ENCODE peak calls at places on chromosome 12, in seven cellular contexts. One of them, this sample, is unnamed.

GRCh38 chr12:24360907-24361306 is 411.4 kb upstream of the SOX5 start:
- DNase-seq in GM12878: peak; percentile 30
- DNase-seq in osteoblast: no peak
- DNase-seq in astrocyte: peak; percentile 27
- DNase-seq in IMR-90: peak; percentile 19
- DNase-seq in neuronal stem cell: no peak
- DNase-seq in OCI-LY7: no peak
- DNase-seq in this sample: no peak

GRCh38 chr12:18696971-18697602 is 40.7 kb downstream of the PLCZ1 start:
- DNase-seq in IMR-90: peak; percentile 80
- DNase-seq in osteoblast: peak; percentile 53
- DNase-seq in neuronal stem cell: no peak
- DNase-seq in GM12878: no peak
- DNase-seq in astrocyte: peak; percentile 68
- DNase-seq in OCI-LY7: no peak
- DNase-seq in this sample: peak; percentile 63

GRCh38 chr12:122947352-122947792 is 18.9 kb downstream of the ABCB9 start:
- DNase-seq in IMR-90: no peak
- DNase-seq in GM12878: no peak
- DNase-seq in osteoblast: peak; percentile 61
- DNase-seq in OCI-LY7: no peak
- DNase-seq in neuronal stem cell: no peak
- DNase-seq in astrocyte: no peak
- DNase-seq in this sample: no peak

GRCh38 chr12:32454075-32454474 is 54.7 kb downstream of the FGD4 start:
- DNase-seq in GM12878: no peak
- DNase-seq in OCI-LY7: no peak
- DNase-seq in osteoblast: peak; percentile 68
- DNase-seq in IMR-90: peak; percentile 67
- DNase-seq in neuronal stem cell: peak; percentile 65
- DNase-seq in astrocyte: peak; percentile 79
- DNase-seq in this sample: peak; percentile 68

GRCh38 chr12:89497005-89497404 is 27.6 kb downstream of the GALNT4 start:
- DNase-seq in neuronal stem cell: no peak
- DNase-seq in astrocyte: no peak
- DNase-seq in osteoblast: no peak
- DNase-seq in OCI-LY7: no peak
- DNase-seq in IMR-90: peak; percentile 62
- DNase-seq in GM12878: no peak
- DNase-seq in this sample: no peak

GRCh38 chr12:96195845-96196451 is 1.8 kb downstream of the ELK3 start:
- DNase-seq in osteoblast: peak; percentile 91
- DNase-seq in OCI-LY7: no peak
- DNase-seq in GM12878: no peak
- DNase-seq in IMR-90: peak; percentile 74
- DNase-seq in neuronal stem cell: no peak
- DNase-seq in astrocyte: peak; percentile 83
- DNase-seq in this sample: peak; percentile 65

GRCh38 chr12:15193927-15194326 is 27.3 kb downstream of the RERG start:
- DNase-seq in neuronal stem cell: no peak
- DNase-seq in GM12878: no peak
- DNase-seq in IMR-90: no peak
- DNase-seq in astrocyte: peak; percentile 19
- DNase-seq in osteoblast: no peak
- DNase-seq in OCI-LY7: no peak
- DNase-seq in this sample: no peak

GRCh38 chr12:104055686-104056388 is 5.8 kb upstream of the GLT8D2 start:
- DNase-seq in IMR-90: peak; percentile 47
- DNase-seq in osteoblast: no peak
- DNase-seq in astrocyte: peak; percentile 42
- DNase-seq in OCI-LY7: no peak
- DNase-seq in neuronal stem cell: no peak
- DNase-seq in GM12878: no peak
- DNase-seq in this sample: no peak

GRCh38 chr12:108647199-108647935 is 13.7 kb upstream of the SELPLG start:
- DNase-seq in neuronal stem cell: no peak
- DNase-seq in OCI-LY7: no peak
- DNase-seq in IMR-90: no peak
- DNase-seq in astrocyte: no peak
- DNase-seq in osteoblast: no peak
- DNase-seq in GM12878: no peak
- DNase-seq in this sample: no peak

GRCh38 chr12:108667349-108667748 is 33.7 kb upstream of the SELPLG start:
- DNase-seq in astrocyte: no peak
- DNase-seq in GM12878: no peak
- DNase-seq in OCI-LY7: peak; percentile 67
- DNase-seq in neuronal stem cell: no peak
- DNase-seq in IMR-90: no peak
- DNase-seq in osteoblast: no peak
- DNase-seq in this sample: no peak

GRCh38 chr12:94561943-94562411 is 88.4 kb downstream of the TMCC3 start:
- DNase-seq in neuronal stem cell: no peak
- DNase-seq in astrocyte: no peak
- DNase-seq in GM12878: peak; percentile 74
- DNase-seq in OCI-LY7: peak; percentile 40
- DNase-seq in IMR-90: no peak
- DNase-seq in osteoblast: no peak
- DNase-seq in this sample: peak; percentile 89

GRCh38 chr12:50314629-50315312 is 31.5 kb upstream of the LIMA1 start:
- DNase-seq in osteoblast: peak; percentile 89
- DNase-seq in GM12878: no peak
- DNase-seq in OCI-LY7: peak; percentile 50
- DNase-seq in IMR-90: peak; percentile 80
- DNase-seq in astrocyte: peak; percentile 30
- DNase-seq in neuronal stem cell: peak; percentile 48
- DNase-seq in this sample: peak; percentile 61

GRCh38 chr12:64560395-64561301 is 49.6 kb upstream of the RASSF3 start:
- DNase-seq in GM12878: no peak
- DNase-seq in neuronal stem cell: no peak
- DNase-seq in osteoblast: peak; percentile 87
- DNase-seq in IMR-90: peak; percentile 100
- DNase-seq in astrocyte: peak; percentile 95
- DNase-seq in OCI-LY7: no peak
- DNase-seq in this sample: peak; percentile 89

GRCh38 chr12:3311027-3311402 is 180.0 kb upstream of the PRMT8 start:
- DNase-seq in GM12878: no peak
- DNase-seq in IMR-90: no peak
- DNase-seq in OCI-LY7: no peak
- DNase-seq in astrocyte: peak; percentile 30
- DNase-seq in neuronal stem cell: no peak
- DNase-seq in osteoblast: no peak
- DNase-seq in this sample: peak; percentile 95

GRCh38 chr12:105278043-105278697 is 42.2 kb upstream of the APPL2 start:
- DNase-seq in GM12878: no peak
- DNase-seq in astrocyte: no peak
- DNase-seq in osteoblast: peak; percentile 15
- DNase-seq in neuronal stem cell: no peak
- DNase-seq in OCI-LY7: peak; percentile 7
- DNase-seq in IMR-90: peak; percentile 25
- DNase-seq in this sample: peak; percentile 24

GRCh38 chr12:124518051-124518932 is 49.1 kb downstream of the NCOR2 start:
- DNase-seq in osteoblast: peak; percentile 99
- DNase-seq in IMR-90: peak; percentile 99
- DNase-seq in OCI-LY7: no peak
- DNase-seq in astrocyte: peak; percentile 100
- DNase-seq in neuronal stem cell: peak; percentile 75
- DNase-seq in GM12878: no peak
- DNase-seq in this sample: peak; percentile 99

GRCh38 chr12:42961395-42961794 is 371.8 kb upstream of the PRICKLE1 start:
- DNase-seq in osteoblast: peak; percentile 37
- DNase-seq in GM12878: no peak
- DNase-seq in astrocyte: peak; percentile 99
- DNase-seq in OCI-LY7: no peak
- DNase-seq in neuronal stem cell: no peak
- DNase-seq in IMR-90: peak; percentile 64
- DNase-seq in this sample: peak; percentile 97

GRCh38 chr12:94689002-94689645 is 38.8 kb upstream of the TMCC3 start:
- DNase-seq in astrocyte: peak; percentile 40
- DNase-seq in osteoblast: no peak
- DNase-seq in neuronal stem cell: no peak
- DNase-seq in OCI-LY7: no peak
- DNase-seq in GM12878: no peak
- DNase-seq in IMR-90: peak; percentile 27
- DNase-seq in this sample: no peak

GRCh38 chr12:43060738-43061137 is 471.2 kb upstream of the PRICKLE1 start:
- DNase-seq in IMR-90: no peak
- DNase-seq in astrocyte: peak; percentile 36
- DNase-seq in OCI-LY7: no peak
- DNase-seq in neuronal stem cell: no peak
- DNase-seq in GM12878: no peak
- DNase-seq in osteoblast: no peak
- DNase-seq in this sample: no peak

GRCh38 chr12:49903351-49903699 is 375 bp downstream of the FAIM2 start:
- DNase-seq in OCI-LY7: no peak
- DNase-seq in astrocyte: no peak
- DNase-seq in GM12878: no peak
- DNase-seq in osteoblast: peak; percentile 37
- DNase-seq in IMR-90: no peak
- DNase-seq in neuronal stem cell: no peak
- DNase-seq in this sample: no peak

GRCh38 chr12:81125691-81126090 is 47.8 kb downstream of the ACSS3 start:
- DNase-seq in osteoblast: no peak
- DNase-seq in IMR-90: no peak
- DNase-seq in OCI-LY7: no peak
- DNase-seq in neuronal stem cell: no peak
- DNase-seq in astrocyte: no peak
- DNase-seq in GM12878: no peak
- DNase-seq in this sample: no peak

GRCh38 chr12:21675641-21676040 is 18.0 kb upstream of the LDHB start:
- DNase-seq in neuronal stem cell: no peak
- DNase-seq in OCI-LY7: no peak
- DNase-seq in GM12878: no peak
- DNase-seq in astrocyte: no peak
- DNase-seq in osteoblast: no peak
- DNase-seq in IMR-90: no peak
- DNase-seq in this sample: no peak

GRCh38 chr12:109302358-109302757 is 6.7 kb downstream of the FOXN4 start:
- DNase-seq in osteoblast: no peak
- DNase-seq in astrocyte: no peak
- DNase-seq in IMR-90: no peak
- DNase-seq in OCI-LY7: peak; percentile 57
- DNase-seq in neuronal stem cell: no peak
- DNase-seq in GM12878: no peak
- DNase-seq in this sample: peak; percentile 60

GRCh38 chr12:94560416-94561221 is 89.7 kb downstream of the TMCC3 start:
- DNase-seq in IMR-90: peak; percentile 53
- DNase-seq in OCI-LY7: peak; percentile 62
- DNase-seq in neuronal stem cell: no peak
- DNase-seq in GM12878: peak; percentile 36
- DNase-seq in astrocyte: peak; percentile 77
- DNase-seq in osteoblast: peak; percentile 69
- DNase-seq in this sample: peak; percentile 97

GRCh38 chr12:81627336-81628189 is 131.6 kb downstream of the PPFIA2 start:
- DNase-seq in osteoblast: no peak
- DNase-seq in OCI-LY7: peak; percentile 34
- DNase-seq in astrocyte: peak; percentile 38
- DNase-seq in neuronal stem cell: peak; percentile 20
- DNase-seq in GM12878: no peak
- DNase-seq in IMR-90: peak; percentile 36
- DNase-seq in this sample: peak; percentile 60

GRCh38 chr12:69438539-69438938 is 31.6 kb upstream of the FRS2 start:
- DNase-seq in astrocyte: no peak
- DNase-seq in OCI-LY7: no peak
- DNase-seq in neuronal stem cell: no peak
- DNase-seq in osteoblast: no peak
- DNase-seq in GM12878: no peak
- DNase-seq in IMR-90: no peak
- DNase-seq in this sample: no peak

GRCh38 chr12:131986847-131987398 is 37.2 kb downstream of the EP400 start:
- DNase-seq in neuronal stem cell: no peak
- DNase-seq in osteoblast: no peak
- DNase-seq in IMR-90: no peak
- DNase-seq in OCI-LY7: no peak
- DNase-seq in astrocyte: no peak
- DNase-seq in GM12878: no peak
- DNase-seq in this sample: no peak
- H3K27ac ChIP-seq in neuronal stem cell: no peak overlapping the region
- H3K27ac ChIP-seq in osteoblast: no peak overlapping the region
- H3K27ac ChIP-seq in IMR-90: no peak overlapping the region
- H3K27ac ChIP-seq in OCI-LY7: no peak overlapping the region
- H3K27ac ChIP-seq in astrocyte: no peak overlapping the region
- H3K27ac ChIP-seq in GM12878: no peak overlapping the region
- H3K27ac ChIP-seq in this sample: no peak overlapping the region

DNA sequence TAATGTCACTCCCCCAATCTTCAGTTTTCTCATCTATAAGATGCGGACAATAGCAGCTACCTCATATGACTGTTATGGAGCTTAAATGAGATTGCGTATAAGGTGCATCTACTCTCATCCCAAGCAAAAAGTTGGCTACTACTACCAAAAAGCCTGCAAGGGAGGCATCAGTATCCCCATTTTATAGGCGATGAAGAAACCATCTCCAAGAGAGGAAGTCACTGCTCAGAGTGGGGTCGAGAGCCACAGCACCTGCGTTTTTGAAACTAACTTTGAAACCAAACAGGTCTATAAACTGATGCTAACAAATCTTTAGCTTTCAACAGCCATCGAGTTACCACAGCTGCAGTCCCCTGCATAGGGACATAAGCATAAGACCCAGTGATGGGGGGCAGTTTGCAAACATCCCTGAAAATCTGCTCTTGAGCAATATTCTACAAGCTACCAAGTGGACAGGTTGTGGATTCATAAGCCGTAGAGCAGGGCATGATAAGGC is 3.5 kb downstream of the GCN1 start:
- DNase-seq in OCI-LY7: peak; percentile 87
- DNase-seq in neuronal stem cell: no peak
- DNase-seq in osteoblast: no peak
- DNase-seq in astrocyte: no peak
- DNase-seq in IMR-90: no peak
- DNase-seq in GM12878: no peak
- DNase-seq in this sample: no peak
- H3K4me1 ChIP-seq in OCI-LY7: peaks cover 47% of the 10 kb centered on the region
- H3K4me1 ChIP-seq in neuronal stem cell: peaks cover 6% of the 10 kb centered on the region
- H3K4me1 ChIP-seq in osteoblast: peaks cover 16% of the 10 kb centered on the region
- H3K4me1 ChIP-seq in astrocyte: peaks cover 13% of the 10 kb centered on the region
- H3K4me1 ChIP-seq in IMR-90: peaks cover 8% of the 10 kb centered on the region
- H3K4me1 ChIP-seq in GM12878: peaks cover 23% of the 10 kb centered on the region
- H3K4me1 ChIP-seq in this sample: peaks cover 27% of the 10 kb centered on the region

GRCh38 chr12:12791756-12792346 is 6.4 kb downstream of the APOLD1 start:
- DNase-seq in IMR-90: peak; percentile 22
- DNase-seq in astrocyte: peak; percentile 59
- DNase-seq in osteoblast: peak; percentile 44
- DNase-seq in GM12878: no peak
- DNase-seq in OCI-LY7: no peak
- DNase-seq in neuronal stem cell: no peak
- DNase-seq in this sample: no peak
- H2AFZ ChIP-seq in IMR-90: peak overlapping the region; percentile 15
- H2AFZ ChIP-seq in astrocyte: peak overlapping the region; percentile 1
- H2AFZ ChIP-seq in osteoblast: peak overlapping the region; percentile 7
- H2AFZ ChIP-seq in GM12878: no peak overlapping the region
- H2AFZ ChIP-seq in OCI-LY7: no peak overlapping the region
- H2AFZ ChIP-seq in neuronal stem cell: peak overlapping the region; percentile 66
- H2AFZ ChIP-seq in this sample: no peak overlapping the region

DNA sequence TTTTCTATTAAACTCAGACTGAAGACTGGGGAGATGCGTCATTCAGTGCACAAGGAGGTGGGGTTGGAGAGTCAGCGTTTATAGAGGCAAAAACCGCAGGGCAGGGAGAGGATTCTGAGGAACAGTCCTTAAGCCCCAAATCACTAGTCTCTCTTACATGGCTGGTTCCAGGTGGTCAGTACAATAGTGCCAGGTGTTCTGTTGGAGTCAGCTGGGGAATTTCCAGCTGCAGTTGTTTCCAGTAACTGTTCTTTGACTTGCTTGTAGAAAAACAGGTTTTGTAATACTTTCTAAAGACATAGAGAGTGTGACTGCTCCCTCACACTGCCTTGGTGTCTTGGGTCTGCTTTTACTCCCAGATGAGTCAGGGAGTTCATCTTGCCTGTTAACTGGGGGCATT is 192.2 kb downstream of the TMTC3 start:
- DNase-seq in OCI-LY7: peak; percentile 26
- DNase-seq in GM12878: peak; percentile 15
- DNase-seq in osteoblast: no peak
- DNase-seq in neuronal stem cell: peak; percentile 18
- DNase-seq in astrocyte: peak; percentile 82
- DNase-seq in IMR-90: peak; percentile 63
- DNase-seq in this sample: peak; percentile 82
- H3K27ac ChIP-seq in OCI-LY7: no peak overlapping the region
- H3K27ac ChIP-seq in GM12878: peak overlapping the region; percentile 10
- H3K27ac ChIP-seq in osteoblast: peak overlapping the region; percentile 85
- H3K27ac ChIP-seq in neuronal stem cell: no peak overlapping the region
- H3K27ac ChIP-seq in astrocyte: peak overlapping the region; percentile 45
- H3K27ac ChIP-seq in IMR-90: peak overlapping the region; percentile 63
- H3K27ac ChIP-seq in this sample: peak overlapping the region; percentile 83

This sample was measured in PC-3.